ENCODE peak calls at places on chromosome 1, in nine cellular contexts. One of them, this sample, is unnamed.

GRCh38 chr1:25871086-25871703 is 4.3 kb downstream of the PAQR7 start:
- DNase-seq in DMS79: peak
- DNase-seq in SK-N-SH: no peak
- DNase-seq in AG08395: no peak
- DNase-seq in T-helper 17 cell: no peak
- DNase-seq in amniotic stem cell: no peak
- DNase-seq in DND-41: no peak
- DNase-seq in activated T-cell treated with anti-CD3 and anti-CD28 coated beads for 1 hour: no peak
- DNase-seq in astrocyte of the spinal cord: no peak
- DNase-seq in this sample: no peak

GRCh38 chr1:230282157-230282556 is 144.0 kb downstream of the PGBD5 start:
- DNase-seq in DMS79: no peak
- DNase-seq in amniotic stem cell: no peak
- DNase-seq in DND-41: no peak
- DNase-seq in SK-N-SH: peak
- DNase-seq in AG08395: no peak
- DNase-seq in T-helper 17 cell: no peak
- DNase-seq in astrocyte of the spinal cord: no peak
- DNase-seq in activated T-cell treated with anti-CD3 and anti-CD28 coated beads for 1 hour: no peak
- DNase-seq in this sample: no peak

GRCh38 chr1:157226739-157227138 is 88.5 kb upstream of the ETV3 start:
- DNase-seq in T-helper 17 cell: no peak
- DNase-seq in amniotic stem cell: no peak
- DNase-seq in astrocyte of the spinal cord: no peak
- DNase-seq in DMS79: no peak
- DNase-seq in DND-41: no peak
- DNase-seq in AG08395: no peak
- DNase-seq in activated T-cell treated with anti-CD3 and anti-CD28 coated beads for 1 hour: no peak
- DNase-seq in SK-N-SH: no peak
- DNase-seq in this sample: no peak

GRCh38 chr1:216665381-216665780 is 57.8 kb downstream of the ESRRG start:
- DNase-seq in DMS79: no peak
- DNase-seq in activated T-cell treated with anti-CD3 and anti-CD28 coated beads for 1 hour: no peak
- DNase-seq in T-helper 17 cell: no peak
- DNase-seq in amniotic stem cell: no peak
- DNase-seq in AG08395: no peak
- DNase-seq in DND-41: no peak
- DNase-seq in SK-N-SH: no peak
- DNase-seq in astrocyte of the spinal cord: no peak
- DNase-seq in this sample: no peak

GRCh38 chr1:224641030-224641429 is 24.9 kb downstream of the CNIH3 start:
- DNase-seq in amniotic stem cell: no peak
- DNase-seq in astrocyte of the spinal cord: no peak
- DNase-seq in activated T-cell treated with anti-CD3 and anti-CD28 coated beads for 1 hour: no peak
- DNase-seq in SK-N-SH: no peak
- DNase-seq in DND-41: no peak
- DNase-seq in DMS79: no peak
- DNase-seq in T-helper 17 cell: no peak
- DNase-seq in AG08395: no peak
- DNase-seq in this sample: no peak

GRCh38 chr1:48236716-48237470 is 14.4 kb downstream of the SLC5A9 start:
- DNase-seq in astrocyte of the spinal cord: peak
- DNase-seq in SK-N-SH: peak
- DNase-seq in T-helper 17 cell: no peak
- DNase-seq in DND-41: no peak
- DNase-seq in AG08395: peak
- DNase-seq in DMS79: peak
- DNase-seq in amniotic stem cell: no peak
- DNase-seq in activated T-cell treated with anti-CD3 and anti-CD28 coated beads for 1 hour: no peak
- DNase-seq in this sample: no peak

GRCh38 chr1:156643266-156644092 is 1.6 kb downstream of the BCAN start:
- DNase-seq in amniotic stem cell: no peak
- DNase-seq in activated T-cell treated with anti-CD3 and anti-CD28 coated beads for 1 hour: no peak
- DNase-seq in AG08395: no peak
- DNase-seq in DND-41: peak
- DNase-seq in T-helper 17 cell: no peak
- DNase-seq in SK-N-SH: no peak
- DNase-seq in astrocyte of the spinal cord: no peak
- DNase-seq in DMS79: no peak
- DNase-seq in this sample: no peak

GRCh38 chr1:235024706-235025421 is 103.8 kb downstream of the TOMM20 start:
- DNase-seq in SK-N-SH: no peak
- DNase-seq in DND-41: no peak
- DNase-seq in activated T-cell treated with anti-CD3 and anti-CD28 coated beads for 1 hour: no peak
- DNase-seq in amniotic stem cell: no peak
- DNase-seq in astrocyte of the spinal cord: no peak
- DNase-seq in T-helper 17 cell: no peak
- DNase-seq in DMS79: no peak
- DNase-seq in AG08395: no peak
- DNase-seq in this sample: no peak

GRCh38 chr1:115140442-115141144 is 51.3 kb upstream of the TSPAN2 start:
- DNase-seq in DND-41: no peak
- DNase-seq in T-helper 17 cell: no peak
- DNase-seq in SK-N-SH: no peak
- DNase-seq in astrocyte of the spinal cord: no peak
- DNase-seq in DMS79: no peak
- DNase-seq in activated T-cell treated with anti-CD3 and anti-CD28 coated beads for 1 hour: no peak
- DNase-seq in AG08395: peak
- DNase-seq in amniotic stem cell: no peak
- DNase-seq in this sample: no peak